ENCODE peak calls at places on chromosome 12, in eight cellular contexts. J is neural progenitor cell; K is adrenal gland; W is small intestine; I is heart left ventricle; X is tibial artery; E is CD8-positive, alpha-beta memory T cell; C is osteoblast. S is an unnamed sample. For H3K4me1 and H3K36me3, the result is how much of the 10 kb centered on the place peaks cover.

GRCh38 chr12:71981149-71981548 is 42.5 kb downstream of the TPH2 start:
- DNase-seq in J (no peak), K (no peak), W (no peak), I (no peak), X (no peak), E (no peak), C (no peak), S (no peak)

GRCh38 chr12:71144682-71145081 is 13.1 kb downstream of the TSPAN8 start:
- DNase-seq in J (no peak), K (no peak), W (no peak), I (no peak), X (no peak), E (no peak), C (no peak), S (no peak)

GRCh38 chr12:111519083-111519482 is 80.0 kb downstream of the ATXN2 start:
- DNase-seq in J (no peak), K (no peak), W (no peak), I (peak), X (no peak), E (no peak), C (no peak), S (no peak)

GRCh38 chr12:5335059-5335458 is 96.8 kb upstream of the NTF3 start:
- DNase-seq in J (no peak), K (no peak), W (no peak), I (no peak), X (no peak), E (no peak), C (no peak), S (no peak)

GRCh38 chr12:52189376-52190174 is 2.2 kb downstream of the KRT80 start:
- DNase-seq in J (no peak), K (no peak), W (no peak), I (no peak), X (no peak), E (no peak), C (peak), S (peak)

GRCh38 chr12:66144796-66145754 is 14.5 kb upstream of the LLPH start:
- DNase-seq in J (peak), K (peak), W (peak), I (no peak), X (peak), E (no peak), C (peak), S (peak)

GRCh38 chr12:32504626-32505025 is 105.3 kb downstream of the FGD4 start:
- DNase-seq in J (no peak), K (no peak), W (no peak), I (no peak), X (no peak), E (no peak), C (no peak), S (no peak)

GRCh38 chr12:105226219-105226618 is 9.8 kb downstream of the APPL2 start:
- DNase-seq in J (no peak), K (peak), W (no peak), I (peak), X (peak), E (no peak), C (peak), S (peak)

GRCh38 chr12:98895086-98895651 is 250.1 kb downstream of the APAF1 start:
- DNase-seq in J (peak), K (peak), W (no peak), I (no peak), X (no peak), E (no peak), C (no peak), S (no peak)

GRCh38 chr12:67415473-67415872 is 146.3 kb downstream of the CAND1 start:
- DNase-seq in J (peak), K (peak), W (no peak), I (no peak), X (no peak), E (no peak), C (peak), S (peak)

GRCh38 chr12:53483225-53483978 is 15.9 kb downstream of the MAP3K12 start:
- DNase-seq in J (no peak), K (no peak), W (peak), I (no peak), X (no peak), E (no peak), C (peak), S (no peak)

GRCh38 chr12:99959549-99960170 is 25.1 kb downstream of the ANKS1B start:
- DNase-seq in J (no peak), K (no peak), W (no peak), I (no peak), X (no peak), E (no peak), C (peak), S (no peak)

GRCh38 chr12:77031745-77032144 is 33.6 kb downstream of the E2F7 start:
- DNase-seq in J (no peak), K (no peak), W (no peak), I (no peak), X (no peak), E (no peak), C (peak), S (peak)

GRCh38 chr12:116210131-116210530 is 67.4 kb downstream of the MED13L start:
- DNase-seq in J (no peak), K (no peak), W (no peak), I (no peak), X (no peak), E (no peak), C (no peak), S (no peak)

GRCh38 chr12:87848248-87848868 is 180.8 kb downstream of the C12orf50 start:
- DNase-seq in J (peak), K (peak), W (peak), I (no peak), X (no peak), E (no peak), C (peak), S (no peak)

GRCh38 chr12:40697566-40698257 is 5.5 kb downstream of the CNTN1 start:
- DNase-seq in J (no peak), K (no peak), W (no peak), I (no peak), X (no peak), E (no peak), C (no peak), S (no peak)

DNA sequence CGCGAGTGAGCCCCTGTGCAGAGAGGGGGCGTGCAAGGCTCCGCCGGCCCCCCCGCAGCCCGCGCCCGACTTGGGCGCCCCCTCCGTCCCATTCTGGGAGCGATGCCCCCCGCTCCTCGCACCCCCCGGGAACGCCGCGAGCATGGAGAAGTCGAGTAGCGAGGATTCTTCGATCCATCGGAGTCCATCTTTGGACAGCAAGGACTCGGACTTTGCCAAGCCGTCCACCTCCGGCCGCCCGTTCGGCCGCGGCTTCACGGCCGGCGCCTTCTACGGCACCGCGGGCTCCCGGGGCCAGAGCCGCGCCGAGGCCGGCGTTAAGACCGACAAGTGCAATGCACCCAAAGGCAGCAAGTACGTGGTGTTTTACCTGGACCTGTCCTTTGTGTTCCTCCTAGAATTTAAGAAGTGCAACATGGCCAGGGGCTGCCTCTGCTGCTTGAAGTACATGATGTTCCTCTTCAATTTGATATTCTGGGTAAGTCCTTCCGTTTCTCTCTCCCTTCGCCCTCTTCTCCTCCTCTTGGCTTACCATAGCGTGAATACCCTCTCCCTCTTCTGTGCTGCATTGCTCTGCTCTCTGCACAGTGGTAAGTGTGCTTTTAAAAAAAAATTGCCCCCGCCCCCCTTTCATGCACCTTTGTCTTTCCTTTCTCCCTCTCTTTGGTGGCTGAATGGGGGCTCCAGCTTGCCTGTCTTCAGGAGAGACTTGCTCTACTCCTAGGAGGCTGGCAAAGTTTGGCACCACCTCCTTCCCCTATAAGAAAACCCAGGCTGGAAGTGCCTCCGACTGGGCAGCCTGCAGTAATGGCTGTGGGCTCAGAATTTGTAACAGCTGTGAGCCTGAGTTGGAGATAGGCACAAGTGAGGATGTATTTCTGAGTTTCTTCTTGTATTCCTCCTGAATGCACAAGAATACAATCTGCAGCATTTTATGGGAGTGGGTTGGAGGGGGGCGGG is 123.9 kb downstream of the TSPAN9 start:
- DNase-seq in J (peak), K (no peak), W (no peak), I (no peak), X (no peak), E (no peak), C (peak), S (no peak)
- H3K4me3 ChIP-seq in J (peak), K (peak), W (no peak), I (peak), X (peak), E (no peak), C (peak), S (peak)

GRCh38 chr12:55934773-55935172 is 3.8 kb downstream of the DGKA start:
- DNase-seq in J (no peak), K (no peak), W (no peak), I (no peak), X (no peak), E (no peak), C (peak), S (no peak)

GRCh38 chr12:55933799-55934174 is 2.8 kb downstream of the DGKA start:
- DNase-seq in J (no peak), K (no peak), W (no peak), I (no peak), X (no peak), E (no peak), C (no peak), S (no peak)

GRCh38 chr12:55935742-55936151 is 4.8 kb downstream of the DGKA start:
- DNase-seq in J (no peak), K (peak), W (no peak), I (peak), X (no peak), E (no peak), C (no peak), S (no peak)

GRCh38 chr12:55933158-55933798 is 2.3 kb downstream of the DGKA start:
- DNase-seq in J (no peak), K (no peak), W (peak), I (no peak), X (no peak), E (no peak), C (peak), S (peak)

DNA sequence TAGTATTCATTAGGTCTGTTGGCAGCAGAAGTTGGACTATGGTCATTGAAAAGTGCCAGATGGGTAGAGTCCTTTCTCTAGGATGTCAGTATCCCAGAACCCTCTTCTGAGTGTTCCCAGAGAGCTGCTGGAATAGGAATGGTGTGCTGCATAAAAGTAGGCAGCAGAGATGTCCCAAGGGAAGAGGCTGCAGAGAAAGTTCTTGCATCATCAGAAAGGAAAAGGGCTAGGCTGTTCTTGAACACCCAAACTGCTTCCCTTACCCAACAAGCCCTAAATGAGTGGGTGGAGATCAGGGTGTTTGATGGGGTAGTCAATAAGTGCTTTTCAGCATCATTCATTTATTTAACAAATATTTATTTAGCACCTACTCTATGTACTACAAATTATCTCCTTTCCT is 3.4 kb downstream of the DGKA start:
- DNase-seq in J (no peak), K (no peak), W (no peak), I (no peak), X (no peak), E (no peak), C (peak), S (no peak)
- H3K4me1 ChIP-seq in J (under half), K (under half), W (under half), I (under half), X (under half), E (half or more), C (under half), S (under half)

GRCh38 chr12:6563448-6564050 is 4.5 kb downstream of the NOP2 start:
- DNase-seq in J (peak), K (peak), W (peak), I (peak), X (peak), E (peak), C (peak), S (peak)

GRCh38 chr12:6556857-6557256 is 1.0 kb upstream of the IFFO1 start:
- DNase-seq in J (no peak), K (no peak), W (no peak), I (no peak), X (no peak), E (no peak), C (peak), S (no peak)

GRCh38 chr12:6562881-6563280 is 5.2 kb downstream of the NOP2 start:
- DNase-seq in J (no peak), K (no peak), W (no peak), I (no peak), X (no peak), E (no peak), C (peak), S (no peak)

GRCh38 chr12:6560501-6561205 is 4.8 kb upstream of the IFFO1 start:
- DNase-seq in J (no peak), K (no peak), W (no peak), I (no peak), X (no peak), E (no peak), C (peak), S (no peak)

GRCh38 chr12:6559500-6559899 is 3.7 kb upstream of the IFFO1 start:
- DNase-seq in J (no peak), K (no peak), W (no peak), I (no peak), X (no peak), E (no peak), C (peak), S (no peak)
- H3K36me3 ChIP-seq in J (under half), K (under half), W (under half), I (half or more), X (half or more), E (under half), C (half or more), S (half or more)

DNA sequence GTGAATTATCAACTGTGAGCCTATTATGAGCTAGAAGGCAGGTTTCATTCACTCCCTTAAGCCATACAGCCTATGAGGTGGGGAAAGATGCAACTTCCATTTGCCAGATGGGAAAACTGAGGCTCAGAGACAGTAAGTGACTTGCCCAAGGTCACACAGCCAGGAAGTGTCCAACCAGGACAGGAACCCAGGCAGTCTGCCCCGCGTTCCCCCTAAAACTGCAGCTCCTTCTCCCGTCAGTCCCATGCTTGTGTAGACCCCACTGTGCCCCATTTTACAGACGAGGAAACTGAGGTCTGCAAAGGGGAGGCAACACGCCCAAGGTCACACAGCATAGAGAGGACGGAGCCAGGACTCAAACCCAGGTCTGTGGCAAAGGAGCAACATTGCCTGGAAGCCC is 50.6 kb downstream of the NCOR2 start:
- DNase-seq in J (no peak), K (no peak), W (no peak), I (no peak), X (no peak), E (no peak), C (no peak), S (no peak)
- H3K4me3 ChIP-seq in J (no peak), K (peak), W (no peak), I (peak), X (peak), E (no peak), C (peak), S (no peak)

GRCh38 chr12:11882301-11883019 is 188.3 kb upstream of the BCL2L14 start:
- DNase-seq in J (no peak), K (no peak), W (peak), I (no peak), X (no peak), E (no peak), C (no peak), S (no peak)

GRCh38 chr12:11877869-11878780 is 192.6 kb upstream of the BCL2L14 start:
- DNase-seq in J (peak), K (peak), W (peak), I (peak), X (peak), E (no peak), C (peak), S (peak)

GRCh38 chr12:11881835-11882234 is 188.9 kb upstream of the BCL2L14 start:
- DNase-seq in J (no peak), K (no peak), W (no peak), I (no peak), X (no peak), E (no peak), C (no peak), S (no peak)

GRCh38 chr12:11879306-11879705 is 191.4 kb upstream of the BCL2L14 start:
- DNase-seq in J (no peak), K (no peak), W (no peak), I (no peak), X (no peak), E (no peak), C (no peak), S (no peak)

DNA sequence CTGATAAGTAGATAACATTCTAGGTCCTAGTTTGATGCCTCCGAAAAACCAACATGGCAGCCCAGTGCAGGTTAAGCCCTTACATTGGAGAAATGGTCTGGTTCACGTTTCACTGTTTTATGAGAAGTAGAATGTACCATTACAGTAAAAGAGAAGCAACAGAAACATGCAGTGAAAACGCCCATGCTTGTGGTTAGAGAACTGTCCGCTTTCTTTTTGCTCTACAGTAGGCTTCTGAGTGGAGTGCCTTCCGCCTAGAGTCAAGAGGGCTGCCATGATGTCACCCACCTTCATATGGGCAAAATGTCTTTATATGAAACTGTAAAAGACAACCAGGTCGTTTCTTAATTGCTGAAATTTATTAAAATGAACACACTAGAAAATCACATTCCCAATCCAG is 190.3 kb upstream of the BCL2L14 start:
- DNase-seq in J (no peak), K (no peak), W (no peak), I (no peak), X (no peak), E (no peak), C (no peak), S (no peak)
- H3K4me1 ChIP-seq in J (under half), K (half or more), W (under half), I (half or more), X (under half), E (under half), C (under half), S (half or more)

S was measured in SJSA1.